ENCODE peak calls at places on chromosomes 2 and 18, in ten cellular contexts. C, B, S, O, D, Z, K, Q, X and M are unnamed samples. For H3K4me1 and H3K36me3, the result is how much of the 10 kb centered on the place peaks cover.

GRCh38 chr2:118474151-118474561 is 373.3 kb downstream of the EN1 start:
- DNase-seq in C (no peak), B (no peak), S (no peak), O (no peak), D (no peak), Z (no peak), K (no peak), Q (no peak), X (no peak), M (no peak)

GRCh38 chr18:76709659-76710645 is 112.4 kb upstream of the ZNF236 start:
- DNase-seq in C (peak), B (peak), S (peak), O (peak), D (peak), Z (peak), K (peak), Q (peak), X (peak), M (peak)

GRCh38 chr18:28716321-28716720 is 539.4 kb upstream of the CDH2 start:
- DNase-seq in C (no peak), B (no peak), S (no peak), O (no peak), D (peak), Z (no peak), K (no peak), Q (no peak), X (no peak), M (no peak)

GRCh38 chr2:223580951-223581350 is 21.2 kb downstream of the SCG2 start:
- DNase-seq in C (no peak), B (peak), S (no peak), O (peak), D (no peak), Z (no peak), K (no peak), Q (peak), X (no peak), M (no peak)

GRCh38 chr2:84055816-84056215 is 403.3 kb downstream of the SUCLG1 start:
- DNase-seq in C (no peak), B (no peak), S (no peak), O (no peak), D (no peak), Z (no peak), K (no peak), Q (no peak), X (no peak), M (no peak)

GRCh38 chr2:222434204-222434603 is 9.9 kb downstream of the SGPP2 start:
- DNase-seq in C (no peak), B (no peak), S (no peak), O (no peak), D (no peak), Z (no peak), K (no peak), Q (no peak), X (no peak), M (no peak)

GRCh38 chr18:8797206-8797605 is 91.8 kb downstream of the MTCL1 start:
- DNase-seq in C (no peak), B (no peak), S (no peak), O (no peak), D (peak), Z (no peak), K (no peak), Q (peak), X (no peak), M (no peak)

GRCh38 chr2:223538920-223539440 is 63.2 kb downstream of the SCG2 start:
- DNase-seq in C (no peak), B (peak), S (no peak), O (peak), D (no peak), Z (no peak), K (no peak), Q (no peak), X (peak), M (no peak)

GRCh38 chr2:69033427-69034095 is 20.6 kb downstream of the ANTXR1 start:
- DNase-seq in C (no peak), B (no peak), S (no peak), O (no peak), D (no peak), Z (no peak), K (no peak), Q (peak), X (no peak), M (no peak)

GRCh38 chr2:37982147-37982582 is 57.1 kb downstream of the RMDN2 start:
- DNase-seq in C (peak), B (peak), S (peak), O (peak), D (peak), Z (peak), K (peak), Q (peak), X (peak), M (peak)

GRCh38 chr2:233919938-233920337 is 2.8 kb downstream of the TRPM8 start:
- DNase-seq in C (no peak), B (no peak), S (no peak), O (no peak), D (peak), Z (no peak), K (no peak), Q (peak), X (no peak), M (no peak)

GRCh38 chr2:11044201-11044600 is 111.1 kb upstream of the SLC66A3 start:
- DNase-seq in C (no peak), B (no peak), S (no peak), O (no peak), D (no peak), Z (no peak), K (no peak), Q (no peak), X (no peak), M (no peak)

GRCh38 chr2:28267282-28267681 is 125.4 kb upstream of the FOSL2 start:
- DNase-seq in C (no peak), B (no peak), S (no peak), O (no peak), D (no peak), Z (no peak), K (no peak), Q (no peak), X (no peak), M (no peak)

GRCh38 chr2:29829841-29830240 is 91.5 kb downstream of the ALK start:
- DNase-seq in C (no peak), B (no peak), S (no peak), O (no peak), D (no peak), Z (no peak), K (no peak), Q (no peak), X (no peak), M (no peak)

GRCh38 chr2:28338046-28338753 is 54.5 kb upstream of the FOSL2 start:
- DNase-seq in C (peak), B (peak), S (no peak), O (peak), D (no peak), Z (peak), K (peak), Q (peak), X (peak), M (peak)

GRCh38 chr2:233430091-233430490 is 75.8 kb downstream of the DGKD start:
- DNase-seq in C (no peak), B (no peak), S (no peak), O (no peak), D (peak), Z (no peak), K (no peak), Q (peak), X (no peak), M (no peak)

GRCh38 chr2:172247203-172247602 is 144.5 kb upstream of the DLX2 start:
- DNase-seq in C (no peak), B (no peak), S (no peak), O (no peak), D (peak), Z (no peak), K (no peak), Q (no peak), X (no peak), M (no peak)

GRCh38 chr2:236117861-236118269 is 50.3 kb downstream of the GBX2 start:
- DNase-seq in C (no peak), B (peak), S (no peak), O (no peak), D (no peak), Z (no peak), K (no peak), Q (no peak), X (no peak), M (no peak)

GRCh38 chr2:160380000-160380570 is 113.5 kb downstream of the RBMS1 start:
- DNase-seq in C (no peak), B (no peak), S (no peak), O (no peak), D (no peak), Z (no peak), K (no peak), Q (peak), X (no peak), M (no peak)

GRCh38 chr2:160380613-160381012 is 113.0 kb downstream of the RBMS1 start:
- DNase-seq in C (no peak), B (no peak), S (no peak), O (no peak), D (no peak), Z (no peak), K (no peak), Q (peak), X (no peak), M (no peak)

GRCh38 chr2:160379399-160379798 is 114.2 kb downstream of the RBMS1 start:
- DNase-seq in C (no peak), B (no peak), S (no peak), O (no peak), D (peak), Z (no peak), K (no peak), Q (peak), X (no peak), M (no peak)

GRCh38 chr2:160384791-160385190 is 108.8 kb downstream of the RBMS1 start:
- DNase-seq in C (no peak), B (no peak), S (no peak), O (no peak), D (no peak), Z (no peak), K (no peak), Q (no peak), X (no peak), M (no peak)

DNA sequence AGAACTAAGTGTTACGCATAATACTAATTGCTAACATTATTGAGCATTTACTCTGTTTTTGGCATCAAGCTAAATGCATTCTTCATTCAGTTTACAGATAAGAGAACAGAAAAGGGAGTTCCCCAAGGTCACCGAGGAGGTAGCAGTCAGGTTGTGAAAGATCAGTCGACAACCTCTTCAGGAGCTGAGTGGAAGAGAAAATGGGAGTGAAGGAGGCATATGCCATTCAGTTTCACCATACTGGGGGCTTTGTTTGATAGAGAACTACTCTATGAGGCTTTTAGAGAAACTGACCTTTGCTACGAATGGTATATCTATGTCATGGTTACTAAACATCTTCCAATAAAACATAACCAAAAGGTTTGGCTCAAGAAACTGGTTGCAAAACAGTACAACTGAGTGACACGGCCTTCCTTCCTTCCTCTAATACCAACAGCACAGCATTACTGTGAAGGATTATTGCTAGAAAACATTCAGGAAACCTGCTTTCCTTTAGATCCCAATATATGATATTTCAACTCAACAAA is 112.1 kb downstream of the RBMS1 start:
- DNase-seq in C (no peak), B (no peak), S (no peak), O (no peak), D (no peak), Z (no peak), K (no peak), Q (peak), X (no peak), M (no peak)
- H3K4me1 ChIP-seq in C (half or more), B (under half), S (half or more), O (under half), D (under half), Z (half or more), K (half or more), Q (half or more), X (half or more), M (under half)

GRCh38 chr18:58438984-58439311 is 189.9 kb downstream of the ALPK2 start:
- DNase-seq in C (no peak), B (no peak), S (no peak), O (no peak), D (no peak), Z (no peak), K (no peak), Q (peak), X (no peak), M (no peak)
- H3K4me3 ChIP-seq in C (peak), B (no peak), S (peak), O (no peak), D (no peak), Z (no peak), K (peak), Q (peak), X (no peak), M (peak)

DNA sequence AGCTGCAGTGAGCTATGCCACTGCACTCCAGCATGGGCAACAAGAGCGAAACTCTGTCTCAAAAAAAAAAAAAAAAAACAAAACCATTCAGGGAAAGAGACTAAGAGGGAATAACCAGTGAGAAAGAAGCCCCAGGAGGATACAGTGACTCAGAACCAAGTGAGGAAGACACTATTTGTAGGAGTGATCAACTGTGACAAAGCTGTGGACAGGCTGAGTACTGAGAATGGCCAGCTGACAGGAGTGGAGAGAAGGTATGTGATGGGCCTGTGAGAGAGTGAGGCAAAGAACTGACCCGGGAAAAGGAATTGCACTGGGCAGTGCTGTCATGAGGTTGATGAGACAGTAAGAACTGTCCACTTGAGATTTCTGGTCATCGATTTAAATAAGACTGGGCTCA is 6.7 kb upstream of the LCT start:
- DNase-seq in C (no peak), B (no peak), S (no peak), O (no peak), D (peak), Z (no peak), K (no peak), Q (peak), X (no peak), M (peak)
- H3K36me3 ChIP-seq in C (under half), B (under half), S (under half), O (under half), D (under half), Z (half or more), K (under half), Q (under half), X (half or more), M (under half)

GRCh38 chr2:106160786-106161261 is 33.3 kb downstream of the UXS1 start:
- DNase-seq in C (no peak), B (no peak), S (no peak), O (peak), D (no peak), Z (no peak), K (peak), Q (no peak), X (no peak), M (no peak)

GRCh38 chr2:106158871-106159270 is 35.2 kb downstream of the UXS1 start:
- DNase-seq in C (no peak), B (no peak), S (no peak), O (no peak), D (no peak), Z (no peak), K (no peak), Q (no peak), X (no peak), M (no peak)

GRCh38 chr2:106158131-106158530 is 36.0 kb downstream of the UXS1 start:
- DNase-seq in C (no peak), B (no peak), S (no peak), O (no peak), D (no peak), Z (no peak), K (no peak), Q (no peak), X (no peak), M (no peak)

GRCh38 chr2:106161938-106162814 is 31.9 kb downstream of the UXS1 start:
- DNase-seq in C (no peak), B (peak), S (no peak), O (no peak), D (peak), Z (no peak), K (no peak), Q (no peak), X (no peak), M (no peak)

DNA sequence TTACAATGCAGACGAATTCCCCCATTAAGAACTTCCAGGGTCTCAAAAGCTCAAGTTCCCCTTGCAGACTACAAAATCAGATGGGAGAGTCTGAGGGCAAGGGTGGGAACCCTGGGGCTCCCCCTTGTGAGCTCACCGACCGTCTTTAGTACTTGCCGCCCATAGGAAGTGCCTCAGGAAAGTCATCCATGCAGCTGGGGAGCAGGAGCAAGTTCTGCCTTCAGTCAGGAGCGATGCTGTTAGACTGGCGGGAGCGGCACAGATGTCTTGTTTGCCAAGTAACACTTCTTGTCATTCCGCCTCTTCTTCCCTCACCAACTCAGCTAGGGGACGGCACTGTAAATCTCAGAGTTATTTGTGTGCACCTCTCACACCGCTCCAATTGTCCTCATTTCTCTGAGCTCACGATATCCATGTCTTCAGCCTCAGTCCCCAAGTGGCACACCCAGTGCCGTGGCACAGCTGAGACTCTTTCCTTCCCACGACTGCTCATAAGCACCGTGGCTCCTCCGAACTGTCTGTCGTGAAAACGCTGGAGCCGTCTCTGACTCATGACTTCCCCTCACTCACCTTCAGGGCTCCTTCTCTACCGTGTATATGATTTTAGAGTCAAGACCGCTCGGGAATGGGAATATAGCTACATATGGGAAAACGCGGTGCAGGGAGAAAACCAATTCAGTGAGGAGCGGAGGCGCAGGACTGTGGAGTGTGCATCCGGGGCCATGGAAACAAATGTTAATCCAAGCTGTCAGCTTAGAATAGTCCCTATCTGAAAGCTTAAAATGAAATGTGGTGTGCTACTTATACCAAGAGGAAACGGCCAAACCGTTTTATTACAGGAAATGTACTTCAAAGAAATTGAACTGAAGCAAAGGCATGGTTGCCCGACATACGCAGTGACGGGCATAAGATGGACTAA is 34.0 kb downstream of the UXS1 start:
- DNase-seq in C (no peak), B (no peak), S (no peak), O (no peak), D (no peak), Z (no peak), K (no peak), Q (no peak), X (no peak), M (no peak)
- H3K4me1 ChIP-seq in C (under half), B (under half), S (half or more), O (under half), D (half or more), Z (under half), K (under half), Q (under half), X (under half), M (under half)

DNA sequence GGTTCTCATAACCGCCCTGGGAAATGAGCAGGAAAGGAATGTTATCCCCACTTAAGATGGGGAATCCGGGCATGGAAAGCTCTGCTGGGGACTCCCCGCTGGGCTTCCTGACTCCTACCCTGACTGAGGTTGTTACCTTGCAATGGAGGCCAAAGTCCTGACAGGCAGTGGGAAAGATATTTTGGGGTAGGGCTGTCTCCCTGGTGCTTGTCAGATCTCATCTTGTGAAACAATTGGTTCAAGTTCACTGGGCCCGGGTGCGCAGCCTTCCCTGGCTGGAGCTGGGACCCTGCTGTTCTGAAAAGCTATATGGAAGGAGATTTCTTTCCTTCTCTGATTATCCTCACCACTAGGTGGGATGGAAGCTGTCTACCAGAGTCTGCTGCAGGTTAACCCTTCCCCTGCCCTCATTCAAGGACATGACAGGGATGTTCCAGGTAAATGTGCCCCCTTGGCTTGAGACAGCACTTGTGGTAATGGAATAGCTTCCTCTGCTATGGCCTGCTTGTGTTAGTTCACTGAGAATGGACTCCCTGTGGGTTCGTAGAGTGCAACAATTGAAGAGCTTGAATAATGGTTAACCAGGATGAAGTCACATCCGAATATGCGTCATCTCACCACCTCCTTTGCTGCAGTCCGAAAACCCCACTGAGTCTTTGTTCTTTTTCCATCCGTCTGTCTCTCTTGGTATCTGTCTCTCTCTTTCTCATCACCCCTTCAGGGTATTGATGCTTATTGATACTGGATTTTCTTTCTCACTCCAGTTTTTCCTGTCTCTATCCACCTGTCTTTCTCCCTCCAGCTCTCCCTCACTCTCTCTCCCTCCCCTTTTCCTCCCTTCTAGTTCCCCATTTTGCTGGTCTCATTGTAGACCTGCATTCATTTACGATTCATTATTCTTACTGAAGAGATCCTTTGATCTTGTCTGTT is 67.8 kb upstream of the EPAS1 start:
- DNase-seq in C (no peak), B (peak), S (no peak), O (no peak), D (peak), Z (no peak), K (no peak), Q (no peak), X (no peak), M (no peak)
- H3K4me3 ChIP-seq in C (no peak), B (no peak), S (no peak), O (no peak), D (no peak), Z (no peak), K (no peak), Q (no peak), X (no peak), M (no peak)

DNA sequence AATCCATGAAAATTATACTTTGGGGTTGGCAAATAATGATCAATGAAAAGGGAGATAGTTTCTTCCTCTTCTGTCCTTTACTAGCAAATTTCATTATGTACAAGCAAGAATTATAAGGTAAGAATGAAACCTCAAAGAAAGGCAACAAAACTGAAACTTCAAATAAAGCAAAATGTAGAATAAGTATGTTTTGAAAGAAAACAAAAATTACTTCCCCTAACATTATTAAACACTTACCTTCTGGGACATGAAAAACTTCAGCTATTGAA is 29.4 kb downstream of the THADA start:
- DNase-seq in C (no peak), B (no peak), S (no peak), O (no peak), D (no peak), Z (no peak), K (no peak), Q (no peak), X (no peak), M (no peak)
- H3K36me3 ChIP-seq in C (half or more), B (under half), S (under half), O (under half), D (under half), Z (half or more), K (under half), Q (under half), X (half or more), M (under half)

GRCh38 chr18:14781671-14782070 is 33.7 kb downstream of the ANKRD30B start:
- DNase-seq in C (no peak), B (no peak), S (no peak), O (no peak), D (no peak), Z (no peak), K (no peak), Q (no peak), X (no peak), M (no peak)

GRCh38 chr18:14784133-14784532 is 36.2 kb downstream of the ANKRD30B start:
- DNase-seq in C (no peak), B (no peak), S (no peak), O (no peak), D (peak), Z (no peak), K (no peak), Q (no peak), X (no peak), M (no peak)
- H3K4me1 ChIP-seq in C (under half), B (under half), S (under half), O (under half), D (under half), Z (under half), K (under half), Q (under half), X (under half), M (under half)

GRCh38 chr2:9768388-9768787 is 74.9 kb upstream of the TAF1B start:
- DNase-seq in C (no peak), B (peak), S (no peak), O (no peak), D (no peak), Z (no peak), K (no peak), Q (no peak), X (peak), M (no peak)
- H3K4me3 ChIP-seq in C (no peak), B (no peak), S (no peak), O (no peak), D (no peak), Z (no peak), K (no peak), Q (no peak), X (no peak), M (no peak)